ENCODE peak calls at places on chromosome 10, in four cellular contexts. U is choroid plexus epithelial cell, A is cardiac fibroblast, T is fibroblast of mammary gland. K is an unnamed sample.

GRCh38 chr10:58415757-58416156 is 30.5 kb downstream of the TFAM start:
- DNase-seq in T (no peak), U (no peak), A (no peak), K (no peak)

GRCh38 chr10:576130-576465 is 113.4 kb downstream of the DIP2C start:
- DNase-seq in T (peak; percentile 88), U (peak; percentile 50), A (peak; percentile 59), K (peak; percentile 22)

GRCh38 chr10:131910663-131911314 is 10.0 kb downstream of the PPP2R2D start:
- DNase-seq in A (no peak), T (no peak), U (no peak), K (no peak)

GRCh38 chr10:117710181-117710798 is 167.7 kb downstream of the EMX2 start:
- DNase-seq in A (no peak), T (no peak), U (no peak), K (no peak)

GRCh38 chr10:61271127-61271780 is 181.9 kb downstream of the TMEM26 start:
- DNase-seq in U (peak; percentile 93), T (peak; percentile 73), A (peak; percentile 90), K (peak; percentile 76)

GRCh38 chr10:34178756-34179155 is 636.3 kb downstream of the PARD3 start:
- DNase-seq in U (no peak), A (no peak), T (peak; percentile 54), K (no peak)

GRCh38 chr10:31133628-31134302 is 102.1 kb upstream of the ZNF438 start:
- DNase-seq in U (peak; percentile 87), A (peak; percentile 70), T (peak; percentile 56), K (peak; percentile 83)

GRCh38 chr10:43857206-43857952 is 208.7 kb upstream of the ZNF32 start:
- DNase-seq in U (peak; percentile 89), T (peak; percentile 95), A (peak; percentile 85), K (peak; percentile 86)

GRCh38 chr10:113533801-113534200 is 19.1 kb upstream of the HABP2 start:
- DNase-seq in T (no peak), A (no peak), U (no peak), K (no peak)

GRCh38 chr10:6145414-6145978 is 56.7 kb downstream of the RBM17 start:
- DNase-seq in A (no peak), U (no peak), T (no peak), K (no peak)

GRCh38 chr10:129031233-129032150 is 435.5 kb upstream of the MGMT start:
- DNase-seq in A (peak; percentile 59), U (peak; percentile 60), T (peak; percentile 27), K (peak; percentile 9)

GRCh38 chr10:88113232-88113631 is 249.8 kb downstream of the PTEN start:
- DNase-seq in T (peak; percentile 84), U (peak; percentile 37), A (peak; percentile 74), K (peak; percentile 65)

GRCh38 chr10:78292987-78293865 is 259.6 kb downstream of the RPS24 start:
- DNase-seq in A (no peak), U (peak; percentile 9), T (no peak), K (peak; percentile 33)